ENCODE peak calls at places on chromosome 7, in five cellular contexts. One of them, this sample, is unnamed.

GRCh38 chr7:45116048-45116447 is 4.6 kb upstream of the TBRG4 start:
- DNase-seq in suprapubic skin: no peak
- DNase-seq in Panc1: no peak
- DNase-seq in GM23338: no peak
- DNase-seq in spleen: no peak
- DNase-seq in this sample: no peak

GRCh38 chr7:27345164-27345887 is 102.7 kb downstream of the EVX1 start:
- DNase-seq in suprapubic skin: no peak
- DNase-seq in Panc1: no peak
- DNase-seq in GM23338: no peak
- DNase-seq in spleen: no peak
- DNase-seq in this sample: no peak

GRCh38 chr7:142887282-142888015 is 1.9 kb upstream of the TRPV6 start:
- DNase-seq in suprapubic skin: peak
- DNase-seq in Panc1: no peak
- DNase-seq in GM23338: no peak
- DNase-seq in spleen: peak
- DNase-seq in this sample: no peak

GRCh38 chr7:75715864-75716263 is 22.9 kb downstream of the HIP1 start:
- DNase-seq in suprapubic skin: no peak
- DNase-seq in Panc1: no peak
- DNase-seq in GM23338: no peak
- DNase-seq in spleen: no peak
- DNase-seq in this sample: no peak

GRCh38 chr7:81845628-81846259 is 75.9 kb upstream of the HGF start:
- DNase-seq in suprapubic skin: no peak
- DNase-seq in Panc1: no peak
- DNase-seq in GM23338: no peak
- DNase-seq in spleen: no peak
- DNase-seq in this sample: no peak

GRCh38 chr7:74502216-74502891 is 48.6 kb downstream of the GTF2IRD1 start:
- DNase-seq in suprapubic skin: no peak
- DNase-seq in Panc1: no peak
- DNase-seq in GM23338: no peak
- DNase-seq in spleen: no peak
- DNase-seq in this sample: peak

GRCh38 chr7:116500071-116500853 is 724 bp downstream of the CAV2 start:
- DNase-seq in suprapubic skin: peak
- DNase-seq in Panc1: no peak
- DNase-seq in GM23338: peak
- DNase-seq in spleen: peak
- DNase-seq in this sample: peak

GRCh38 chr7:116101709-116102108 is 71.1 kb upstream of the TFEC start:
- DNase-seq in suprapubic skin: no peak
- DNase-seq in Panc1: no peak
- DNase-seq in GM23338: no peak
- DNase-seq in spleen: no peak
- DNase-seq in this sample: no peak

GRCh38 chr7:81833401-81833800 is 63.6 kb upstream of the HGF start:
- DNase-seq in suprapubic skin: no peak
- DNase-seq in Panc1: no peak
- DNase-seq in GM23338: no peak
- DNase-seq in spleen: no peak
- DNase-seq in this sample: no peak

GRCh38 chr7:36945612-36946400 is 221.5 kb upstream of the AOAH start:
- DNase-seq in suprapubic skin: no peak
- DNase-seq in Panc1: no peak
- DNase-seq in GM23338: no peak
- DNase-seq in spleen: no peak
- DNase-seq in this sample: no peak

GRCh38 chr7:142384508-142384922 is 126.7 kb upstream of the PRSS58 start:
- DNase-seq in suprapubic skin: no peak
- DNase-seq in Panc1: no peak
- DNase-seq in GM23338: no peak
- DNase-seq in spleen: no peak
- DNase-seq in this sample: no peak

GRCh38 chr7:108578937-108579336 is 9.3 kb downstream of the DNAJB9 start:
- DNase-seq in suprapubic skin: no peak
- DNase-seq in Panc1: no peak
- DNase-seq in GM23338: no peak
- DNase-seq in spleen: no peak
- DNase-seq in this sample: no peak

GRCh38 chr7:155878674-155879073 is 66.4 kb upstream of the SHH start:
- DNase-seq in suprapubic skin: peak
- DNase-seq in Panc1: no peak
- DNase-seq in GM23338: no peak
- DNase-seq in spleen: peak
- DNase-seq in this sample: peak

GRCh38 chr7:134351424-134351823 is 34.7 kb upstream of the SLC35B4 start:
- DNase-seq in suprapubic skin: no peak
- DNase-seq in Panc1: no peak
- DNase-seq in GM23338: no peak
- DNase-seq in spleen: no peak
- DNase-seq in this sample: no peak

GRCh38 chr7:69598081-69598486 is at the start of gene AUTS2:
- DNase-seq in suprapubic skin: peak
- DNase-seq in Panc1: peak
- DNase-seq in GM23338: peak
- DNase-seq in spleen: peak
- DNase-seq in this sample: peak

GRCh38 chr7:123846217-123846891 is 1.4 kb downstream of the HYAL4 start:
- DNase-seq in suprapubic skin: no peak
- DNase-seq in Panc1: no peak
- DNase-seq in GM23338: no peak
- DNase-seq in spleen: no peak
- DNase-seq in this sample: no peak

GRCh38 chr7:18894155-18894554 is 223.3 kb downstream of the TWIST1 start:
- DNase-seq in suprapubic skin: no peak
- DNase-seq in Panc1: no peak
- DNase-seq in GM23338: peak
- DNase-seq in spleen: no peak
- DNase-seq in this sample: no peak

GRCh38 chr7:142391191-142391992 is 133.5 kb upstream of the PRSS58 start:
- DNase-seq in suprapubic skin: no peak
- DNase-seq in Panc1: no peak
- DNase-seq in GM23338: peak
- DNase-seq in spleen: no peak
- DNase-seq in this sample: no peak

GRCh38 chr7:89958525-89959068 is 195.7 kb upstream of the STEAP1 start:
- DNase-seq in suprapubic skin: no peak
- DNase-seq in Panc1: no peak
- DNase-seq in GM23338: no peak
- DNase-seq in spleen: no peak
- DNase-seq in this sample: no peak

GRCh38 chr7:90961037-90961725 is 303.1 kb upstream of the FZD1 start:
- DNase-seq in suprapubic skin: no peak
- DNase-seq in Panc1: no peak
- DNase-seq in GM23338: no peak
- DNase-seq in spleen: no peak
- DNase-seq in this sample: no peak

GRCh38 chr7:70434821-70435220 is 697.1 kb upstream of the GALNT17 start:
- DNase-seq in suprapubic skin: no peak
- DNase-seq in Panc1: no peak
- DNase-seq in GM23338: no peak
- DNase-seq in spleen: no peak
- DNase-seq in this sample: no peak

GRCh38 chr7:157412021-157412443 is 75.2 kb downstream of the DNAJB6 start:
- DNase-seq in suprapubic skin: no peak
- DNase-seq in Panc1: no peak
- DNase-seq in GM23338: no peak
- DNase-seq in spleen: peak
- DNase-seq in this sample: no peak

DNA sequence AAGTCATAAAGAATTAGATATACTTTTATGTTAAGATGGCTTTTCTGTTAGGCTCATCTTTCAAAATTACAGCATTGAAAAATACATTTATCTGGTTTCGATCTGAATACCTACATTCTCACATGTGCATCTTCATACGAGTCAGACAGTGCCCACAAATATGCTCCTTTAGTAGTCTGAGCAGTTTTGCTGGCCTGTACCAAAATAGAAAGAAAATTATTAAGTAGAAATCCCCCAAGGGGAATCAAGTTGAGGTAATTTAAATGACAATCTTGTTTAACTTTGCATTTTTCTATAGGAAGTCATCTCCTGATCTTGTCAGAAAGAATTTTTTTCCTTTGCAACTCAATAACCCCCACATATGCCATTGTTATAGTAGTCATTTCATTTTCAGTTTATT is 287.4 kb upstream of the SEMA3D start:
- DNase-seq in suprapubic skin: no peak
- DNase-seq in Panc1: no peak
- DNase-seq in GM23338: no peak
- DNase-seq in spleen: no peak
- DNase-seq in this sample: no peak
- TF ChIP-seq POLR2AphosphoS5 in suprapubic skin: no peak
- TF ChIP-seq POLR2AphosphoS5 in Panc1: no peak
- TF ChIP-seq POLR2AphosphoS5 in GM23338: no peak
- TF ChIP-seq POLR2AphosphoS5 in spleen: no peak
- TF ChIP-seq POLR2AphosphoS5 in this sample: no peak

GRCh38 chr7:2956526-2957368 is 86.9 kb downstream of the CARD11 start:
- DNase-seq in suprapubic skin: no peak
- DNase-seq in Panc1: no peak
- DNase-seq in GM23338: no peak
- DNase-seq in spleen: no peak
- DNase-seq in this sample: peak
- H3K4me3 ChIP-seq in suprapubic skin: no peak
- H3K4me3 ChIP-seq in Panc1: no peak
- H3K4me3 ChIP-seq in GM23338: no peak
- H3K4me3 ChIP-seq in spleen: no peak
- H3K4me3 ChIP-seq in this sample: no peak

GRCh38 chr7:105876964-105877601 is 684 bp upstream of the ATXN7L1 start:
- DNase-seq in suprapubic skin: no peak
- DNase-seq in Panc1: no peak
- DNase-seq in GM23338: peak
- DNase-seq in spleen: peak
- DNase-seq in this sample: no peak
- TF ChIP-seq POLR2AphosphoS5 in suprapubic skin: no peak
- TF ChIP-seq POLR2AphosphoS5 in Panc1: no peak
- TF ChIP-seq POLR2AphosphoS5 in GM23338: no peak
- TF ChIP-seq POLR2AphosphoS5 in spleen: no peak
- TF ChIP-seq POLR2AphosphoS5 in this sample: no peak

GRCh38 chr7:128741491-128741890 is 2.3 kb downstream of the CALU start:
- DNase-seq in suprapubic skin: no peak
- DNase-seq in Panc1: no peak
- DNase-seq in GM23338: no peak
- DNase-seq in spleen: no peak
- DNase-seq in this sample: no peak
- H3K4me3 ChIP-seq in suprapubic skin: peak
- H3K4me3 ChIP-seq in Panc1: no peak
- H3K4me3 ChIP-seq in GM23338: peak
- H3K4me3 ChIP-seq in spleen: no peak
- H3K4me3 ChIP-seq in this sample: no peak